ENCODE peak calls at places on chromosomes 6 and 20, in five cellular contexts. L is uterus, J is A549, G is coronary artery, E is epithelial cell of esophagus. T is an unnamed sample.

GRCh38 chr6:98634569-98634968 is 199.8 kb upstream of the POU3F2 start:
- DNase-seq in L (no peak), J (no peak), G (no peak), E (peak), T (no peak)

GRCh38 chr6:158256746-158257424 is 55.4 kb upstream of the TULP4 start:
- DNase-seq in L (no peak), J (no peak), G (no peak), E (no peak), T (no peak)

GRCh38 chr20:47295921-47296426 is 60.5 kb downstream of the ZMYND8 start:
- DNase-seq in L (no peak), J (no peak), G (no peak), E (peak), T (peak)

GRCh38 chr6:147559016-147559415 is 50.5 kb downstream of the SAMD5 start:
- DNase-seq in L (no peak), J (no peak), G (no peak), E (no peak), T (no peak)

GRCh38 chr6:108134213-108134973 is 31.4 kb upstream of the NR2E1 start:
- DNase-seq in L (no peak), J (no peak), G (no peak), E (no peak), T (no peak)

GRCh38 chr6:126337323-126337722 is 2.6 kb upstream of the CENPW start:
- DNase-seq in L (peak), J (no peak), G (no peak), E (peak), T (no peak)

GRCh38 chr6:130296854-130297253 is 69.0 kb upstream of the TMEM200A start:
- DNase-seq in L (no peak), J (no peak), G (no peak), E (peak), T (no peak)

GRCh38 chr6:134092449-134092848 is 40.0 kb upstream of the SLC2A12 start:
- DNase-seq in L (no peak), J (no peak), G (no peak), E (no peak), T (no peak)

GRCh38 chr20:57059055-57059617 is 207.3 kb downstream of the BMP7 start:
- DNase-seq in L (no peak), J (no peak), G (no peak), E (no peak), T (no peak)

GRCh38 chr20:52552181-52552872 is 360.7 kb upstream of the ZFP64 start:
- DNase-seq in L (no peak), J (no peak), G (no peak), E (peak), T (no peak)

GRCh38 chr6:82741325-82741995 is 324.2 kb downstream of the UBE3D start:
- DNase-seq in L (no peak), J (no peak), G (no peak), E (no peak), T (no peak)

GRCh38 chr6:88666906-88667305 is 296.5 kb downstream of the RNGTT start:
- DNase-seq in L (no peak), J (no peak), G (no peak), E (peak), T (no peak)

GRCh38 chr6:38591451-38591850 is 48.3 kb downstream of the BTBD9 start:
- DNase-seq in L (no peak), J (no peak), G (no peak), E (no peak), T (no peak)

GRCh38 chr6:130010387-130010786 is 8.0 kb upstream of the L3MBTL3 start:
- DNase-seq in L (no peak), J (no peak), G (no peak), E (no peak), T (no peak)

GRCh38 chr6:27547157-27548075 is 74.5 kb upstream of the ZNF184 start:
- DNase-seq in L (no peak), J (no peak), G (no peak), E (peak), T (no peak)

GRCh38 chr6:126069457-126069856 is 83.1 kb downstream of the TRMT11 start:
- DNase-seq in L (peak), J (no peak), G (no peak), E (no peak), T (no peak)

GRCh38 chr6:9523462-9523861 is 891.4 kb downstream of the TFAP2A start:
- DNase-seq in L (no peak), J (no peak), G (no peak), E (peak), T (no peak)

GRCh38 chr6:5846889-5847288 is 159.8 kb downstream of the NRN1 start:
- DNase-seq in L (no peak), J (no peak), G (no peak), E (no peak), T (no peak)

GRCh38 chr20:46168438-46168837 is 50.3 kb downstream of the CD40 start:
- DNase-seq in L (no peak), J (no peak), G (no peak), E (no peak), T (no peak)

DNA sequence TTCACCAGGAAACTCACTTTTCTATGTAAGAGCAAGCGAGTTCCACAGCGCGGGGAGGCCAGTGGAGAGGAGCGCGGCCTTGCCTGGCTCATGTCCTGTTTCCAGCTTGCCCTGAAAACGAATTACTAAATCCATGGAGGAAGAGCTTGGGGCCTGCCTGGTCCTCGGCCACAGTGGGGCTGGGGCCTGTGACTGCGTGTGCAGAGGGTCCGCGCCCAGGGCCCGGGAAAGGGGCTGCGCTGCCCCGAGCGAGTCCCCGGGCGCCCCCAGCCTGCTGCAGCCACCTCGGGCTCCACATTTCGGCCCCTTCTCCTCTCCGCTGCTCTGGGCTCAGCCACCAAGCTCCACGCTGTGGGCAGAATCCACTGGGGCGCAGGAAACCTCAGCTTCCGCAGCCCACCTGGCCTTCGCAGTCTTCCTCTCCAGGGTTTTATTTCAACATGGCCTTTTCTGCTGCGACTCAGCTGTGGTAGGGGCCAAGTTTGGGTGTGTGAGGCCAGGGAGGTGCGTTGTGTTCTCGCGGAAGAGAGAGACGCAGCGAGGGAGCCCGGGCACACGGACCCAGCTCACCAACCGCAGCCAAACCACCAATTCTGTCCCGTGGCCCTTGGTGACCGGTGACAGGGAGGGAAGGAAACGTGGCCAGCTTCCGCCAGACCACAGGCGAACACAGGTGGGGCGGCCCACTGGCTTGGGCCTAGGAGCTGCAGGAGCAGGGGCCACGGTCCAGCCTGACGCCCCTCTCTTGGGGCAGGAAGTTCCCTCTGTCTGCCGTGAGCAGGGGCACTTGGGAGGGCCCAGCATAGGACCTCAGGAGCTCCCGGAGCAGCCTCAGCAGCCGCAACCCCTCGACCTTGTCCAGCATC is 211.4 kb downstream of the ERMARD start:
- DNase-seq in L (no peak), J (no peak), G (peak), E (no peak), T (no peak)
- H3K4me3 ChIP-seq in L (no peak), J (no peak), G (no peak), E (no peak), T (no peak)

GRCh38 chr6:36015666-36016065 is 8.8 kb downstream of the SLC26A8 start:
- DNase-seq in L (no peak), J (no peak), G (no peak), E (no peak), T (no peak)

GRCh38 chr6:36024154-36024760 is at the start of gene SLC26A8:
- DNase-seq in L (no peak), J (no peak), G (no peak), E (peak), T (no peak)

GRCh38 chr6:36019167-36019566 is 5.3 kb downstream of the SLC26A8 start:
- DNase-seq in L (no peak), J (no peak), G (no peak), E (no peak), T (no peak)

GRCh38 chr6:36018339-36018738 is 6.1 kb downstream of the SLC26A8 start:
- DNase-seq in L (no peak), J (no peak), G (no peak), E (no peak), T (no peak)
- H3K4me3 ChIP-seq in L (no peak), J (no peak), G (no peak), E (no peak), T (no peak)

GRCh38 chr6:117481926-117482239 is 591 bp upstream of the DCBLD1 start:
- DNase-seq in L (no peak), J (no peak), G (no peak), E (no peak), T (no peak)

GRCh38 chr6:117482240-117483003 is at the start of gene DCBLD1:
- DNase-seq in L (peak), J (peak), G (peak), E (peak), T (no peak)

GRCh38 chr6:117480651-117481050 is 1.8 kb upstream of the DCBLD1 start:
- DNase-seq in L (no peak), J (no peak), G (no peak), E (no peak), T (no peak)

GRCh38 chr6:117483004-117483644 is 650 bp downstream of the DCBLD1 start:
- DNase-seq in L (peak), J (no peak), G (peak), E (peak), T (no peak)

GRCh38 chr6:117481278-117481925 is 1.1 kb upstream of the DCBLD1 start:
- DNase-seq in L (no peak), J (no peak), G (no peak), E (no peak), T (no peak)
- H3K4me3 ChIP-seq in L (no peak), J (no peak), G (peak), E (no peak), T (peak)

GRCh38 chr20:20395087-20395486 is 27.2 kb downstream of the INSM1 start:
- DNase-seq in L (no peak), J (no peak), G (no peak), E (no peak), T (no peak)
- H3K4me3 ChIP-seq in L (no peak), J (no peak), G (no peak), E (no peak), T (no peak)

GRCh38 chr6:31825553-31825952 is 2.0 kb upstream of the HSPA1B start:
- DNase-seq in L (no peak), J (no peak), G (no peak), E (no peak), T (no peak)
- H3K4me3 ChIP-seq in L (no peak), J (no peak), G (no peak), E (peak), T (no peak)

T was measured in Panc1.